ENCODE peak calls at places on chromosomes 11 and 22, in ten cellular contexts. One of them, this sample, is unnamed.

GRCh38 chr11:94845622-94846021 is 77.5 kb downstream of the AMOTL1 start:
- DNase-seq in aorta: no peak
- DNase-seq in activated CD4-positive, alpha-beta T cell treated with anti-CD3 and anti-CD28 coated beads for 24 hours: no peak
- DNase-seq in stimulated activated CD4-positive, alpha-beta T cell treated with anti-CD3 and anti-CD28 coated beads, Interleukin-4, amount 100 ng/mL, for 1 hour: no peak
- DNase-seq in stimulated activated naive CD8-positive, alpha-beta T cell treated with anti-CD3 and anti-CD28 coated beads, Interleukin-15, Interleukin-2, amounts not matched to agents 100 U/mL and 50 U/mL, for 24 hours: no peak
- DNase-seq in foreskin fibroblast: no peak
- DNase-seq in sciatic nerve: no peak
- DNase-seq in NCI-H1105 treated with DMSO at 0.1 percent for 48 hours: peak
- DNase-seq in HFFc6: peak
- DNase-seq in endodermal cell: no peak
- DNase-seq in this sample: no peak

GRCh38 chr22:38461057-38461413 is 6.0 kb upstream of the KCNJ4 start:
- DNase-seq in aorta: no peak
- DNase-seq in stimulated activated CD4-positive, alpha-beta T cell treated with anti-CD3 and anti-CD28 coated beads, Interleukin-4, amount 100 ng/mL, for 1 hour: no peak
- DNase-seq in sciatic nerve: no peak
- DNase-seq in stimulated activated naive CD8-positive, alpha-beta T cell treated with anti-CD3 and anti-CD28 coated beads, Interleukin-15, Interleukin-2, amounts not matched to agents 100 U/mL and 50 U/mL, for 24 hours: no peak
- DNase-seq in foreskin fibroblast: peak
- DNase-seq in NCI-H1105 treated with DMSO at 0.1 percent for 48 hours: no peak
- DNase-seq in HFFc6: no peak
- DNase-seq in activated CD4-positive, alpha-beta T cell treated with anti-CD3 and anti-CD28 coated beads for 24 hours: no peak
- DNase-seq in endodermal cell: no peak
- DNase-seq in this sample: no peak

GRCh38 chr11:69311767-69312385 is 17.9 kb downstream of the MYEOV start:
- DNase-seq in stimulated activated naive CD8-positive, alpha-beta T cell treated with anti-CD3 and anti-CD28 coated beads, Interleukin-15, Interleukin-2, amounts not matched to agents 100 U/mL and 50 U/mL, for 24 hours: peak
- DNase-seq in endodermal cell: no peak
- DNase-seq in HFFc6: no peak
- DNase-seq in stimulated activated CD4-positive, alpha-beta T cell treated with anti-CD3 and anti-CD28 coated beads, Interleukin-4, amount 100 ng/mL, for 1 hour: no peak
- DNase-seq in sciatic nerve: no peak
- DNase-seq in activated CD4-positive, alpha-beta T cell treated with anti-CD3 and anti-CD28 coated beads for 24 hours: no peak
- DNase-seq in NCI-H1105 treated with DMSO at 0.1 percent for 48 hours: peak
- DNase-seq in aorta: no peak
- DNase-seq in foreskin fibroblast: no peak
- DNase-seq in this sample: no peak

GRCh38 chr22:30313527-30314385 is 13.0 kb downstream of the TBC1D10A start:
- DNase-seq in activated CD4-positive, alpha-beta T cell treated with anti-CD3 and anti-CD28 coated beads for 24 hours: no peak
- DNase-seq in stimulated activated CD4-positive, alpha-beta T cell treated with anti-CD3 and anti-CD28 coated beads, Interleukin-4, amount 100 ng/mL, for 1 hour: no peak
- DNase-seq in sciatic nerve: no peak
- DNase-seq in aorta: no peak
- DNase-seq in HFFc6: no peak
- DNase-seq in foreskin fibroblast: no peak
- DNase-seq in stimulated activated naive CD8-positive, alpha-beta T cell treated with anti-CD3 and anti-CD28 coated beads, Interleukin-15, Interleukin-2, amounts not matched to agents 100 U/mL and 50 U/mL, for 24 hours: no peak
- DNase-seq in endodermal cell: no peak
- DNase-seq in NCI-H1105 treated with DMSO at 0.1 percent for 48 hours: no peak
- DNase-seq in this sample: no peak

GRCh38 chr22:45164217-45165123 is 745 bp downstream of the NUP50 start:
- DNase-seq in sciatic nerve: peak
- DNase-seq in aorta: peak
- DNase-seq in HFFc6: no peak
- DNase-seq in stimulated activated naive CD8-positive, alpha-beta T cell treated with anti-CD3 and anti-CD28 coated beads, Interleukin-15, Interleukin-2, amounts not matched to agents 100 U/mL and 50 U/mL, for 24 hours: peak
- DNase-seq in activated CD4-positive, alpha-beta T cell treated with anti-CD3 and anti-CD28 coated beads for 24 hours: no peak
- DNase-seq in stimulated activated CD4-positive, alpha-beta T cell treated with anti-CD3 and anti-CD28 coated beads, Interleukin-4, amount 100 ng/mL, for 1 hour: peak
- DNase-seq in foreskin fibroblast: peak
- DNase-seq in NCI-H1105 treated with DMSO at 0.1 percent for 48 hours: no peak
- DNase-seq in endodermal cell: peak
- DNase-seq in this sample: no peak

GRCh38 chr22:44436656-44437492 is 61.2 kb downstream of the RTL6 start:
- DNase-seq in aorta: no peak
- DNase-seq in HFFc6: no peak
- DNase-seq in stimulated activated naive CD8-positive, alpha-beta T cell treated with anti-CD3 and anti-CD28 coated beads, Interleukin-15, Interleukin-2, amounts not matched to agents 100 U/mL and 50 U/mL, for 24 hours: no peak
- DNase-seq in stimulated activated CD4-positive, alpha-beta T cell treated with anti-CD3 and anti-CD28 coated beads, Interleukin-4, amount 100 ng/mL, for 1 hour: no peak
- DNase-seq in activated CD4-positive, alpha-beta T cell treated with anti-CD3 and anti-CD28 coated beads for 24 hours: no peak
- DNase-seq in foreskin fibroblast: no peak
- DNase-seq in NCI-H1105 treated with DMSO at 0.1 percent for 48 hours: no peak
- DNase-seq in endodermal cell: peak
- DNase-seq in sciatic nerve: peak
- DNase-seq in this sample: no peak

GRCh38 chr11:72249961-72250360 is 6.0 kb upstream of the PHOX2A start:
- DNase-seq in endodermal cell: no peak
- DNase-seq in stimulated activated naive CD8-positive, alpha-beta T cell treated with anti-CD3 and anti-CD28 coated beads, Interleukin-15, Interleukin-2, amounts not matched to agents 100 U/mL and 50 U/mL, for 24 hours: no peak
- DNase-seq in activated CD4-positive, alpha-beta T cell treated with anti-CD3 and anti-CD28 coated beads for 24 hours: no peak
- DNase-seq in sciatic nerve: no peak
- DNase-seq in aorta: no peak
- DNase-seq in foreskin fibroblast: no peak
- DNase-seq in HFFc6: no peak
- DNase-seq in NCI-H1105 treated with DMSO at 0.1 percent for 48 hours: no peak
- DNase-seq in stimulated activated CD4-positive, alpha-beta T cell treated with anti-CD3 and anti-CD28 coated beads, Interleukin-4, amount 100 ng/mL, for 1 hour: no peak
- DNase-seq in this sample: no peak

GRCh38 chr22:32649515-32650200 is 151.8 kb upstream of the TIMP3 start:
- DNase-seq in sciatic nerve: no peak
- DNase-seq in activated CD4-positive, alpha-beta T cell treated with anti-CD3 and anti-CD28 coated beads for 24 hours: no peak
- DNase-seq in NCI-H1105 treated with DMSO at 0.1 percent for 48 hours: no peak
- DNase-seq in stimulated activated CD4-positive, alpha-beta T cell treated with anti-CD3 and anti-CD28 coated beads, Interleukin-4, amount 100 ng/mL, for 1 hour: no peak
- DNase-seq in foreskin fibroblast: peak
- DNase-seq in aorta: no peak
- DNase-seq in endodermal cell: no peak
- DNase-seq in stimulated activated naive CD8-positive, alpha-beta T cell treated with anti-CD3 and anti-CD28 coated beads, Interleukin-15, Interleukin-2, amounts not matched to agents 100 U/mL and 50 U/mL, for 24 hours: peak
- DNase-seq in HFFc6: peak
- DNase-seq in this sample: no peak

GRCh38 chr11:2382927-2383822 is 6.1 kb downstream of the CD81 start:
- DNase-seq in sciatic nerve: no peak
- DNase-seq in stimulated activated CD4-positive, alpha-beta T cell treated with anti-CD3 and anti-CD28 coated beads, Interleukin-4, amount 100 ng/mL, for 1 hour: no peak
- DNase-seq in foreskin fibroblast: peak
- DNase-seq in aorta: no peak
- DNase-seq in activated CD4-positive, alpha-beta T cell treated with anti-CD3 and anti-CD28 coated beads for 24 hours: no peak
- DNase-seq in endodermal cell: peak
- DNase-seq in HFFc6: peak
- DNase-seq in stimulated activated naive CD8-positive, alpha-beta T cell treated with anti-CD3 and anti-CD28 coated beads, Interleukin-15, Interleukin-2, amounts not matched to agents 100 U/mL and 50 U/mL, for 24 hours: no peak
- DNase-seq in NCI-H1105 treated with DMSO at 0.1 percent for 48 hours: no peak
- DNase-seq in this sample: peak

GRCh38 chr22:44658371-44658953 is 43.5 kb upstream of the PRR5 start:
- DNase-seq in NCI-H1105 treated with DMSO at 0.1 percent for 48 hours: no peak
- DNase-seq in aorta: peak
- DNase-seq in stimulated activated CD4-positive, alpha-beta T cell treated with anti-CD3 and anti-CD28 coated beads, Interleukin-4, amount 100 ng/mL, for 1 hour: no peak
- DNase-seq in stimulated activated naive CD8-positive, alpha-beta T cell treated with anti-CD3 and anti-CD28 coated beads, Interleukin-15, Interleukin-2, amounts not matched to agents 100 U/mL and 50 U/mL, for 24 hours: no peak
- DNase-seq in endodermal cell: peak
- DNase-seq in foreskin fibroblast: peak
- DNase-seq in HFFc6: no peak
- DNase-seq in sciatic nerve: peak
- DNase-seq in activated CD4-positive, alpha-beta T cell treated with anti-CD3 and anti-CD28 coated beads for 24 hours: no peak
- DNase-seq in this sample: no peak

GRCh38 chr11:129728571-129728970 is 87.1 kb upstream of the TMEM45B start:
- DNase-seq in sciatic nerve: no peak
- DNase-seq in NCI-H1105 treated with DMSO at 0.1 percent for 48 hours: peak
- DNase-seq in stimulated activated naive CD8-positive, alpha-beta T cell treated with anti-CD3 and anti-CD28 coated beads, Interleukin-15, Interleukin-2, amounts not matched to agents 100 U/mL and 50 U/mL, for 24 hours: no peak
- DNase-seq in HFFc6: no peak
- DNase-seq in foreskin fibroblast: no peak
- DNase-seq in activated CD4-positive, alpha-beta T cell treated with anti-CD3 and anti-CD28 coated beads for 24 hours: no peak
- DNase-seq in aorta: no peak
- DNase-seq in stimulated activated CD4-positive, alpha-beta T cell treated with anti-CD3 and anti-CD28 coated beads, Interleukin-4, amount 100 ng/mL, for 1 hour: no peak
- DNase-seq in endodermal cell: no peak
- DNase-seq in this sample: no peak

GRCh38 chr22:17777005-17777716 is 2.9 kb upstream of the BID start:
- DNase-seq in sciatic nerve: no peak
- DNase-seq in foreskin fibroblast: no peak
- DNase-seq in HFFc6: no peak
- DNase-seq in aorta: no peak
- DNase-seq in stimulated activated CD4-positive, alpha-beta T cell treated with anti-CD3 and anti-CD28 coated beads, Interleukin-4, amount 100 ng/mL, for 1 hour: peak
- DNase-seq in stimulated activated naive CD8-positive, alpha-beta T cell treated with anti-CD3 and anti-CD28 coated beads, Interleukin-15, Interleukin-2, amounts not matched to agents 100 U/mL and 50 U/mL, for 24 hours: peak
- DNase-seq in NCI-H1105 treated with DMSO at 0.1 percent for 48 hours: no peak
- DNase-seq in activated CD4-positive, alpha-beta T cell treated with anti-CD3 and anti-CD28 coated beads for 24 hours: no peak
- DNase-seq in endodermal cell: no peak
- DNase-seq in this sample: no peak

GRCh38 chr22:19810381-19811141 is 44.1 kb downstream of the GNB1L start:
- DNase-seq in NCI-H1105 treated with DMSO at 0.1 percent for 48 hours: no peak
- DNase-seq in sciatic nerve: peak
- DNase-seq in activated CD4-positive, alpha-beta T cell treated with anti-CD3 and anti-CD28 coated beads for 24 hours: no peak
- DNase-seq in HFFc6: no peak
- DNase-seq in endodermal cell: peak
- DNase-seq in stimulated activated CD4-positive, alpha-beta T cell treated with anti-CD3 and anti-CD28 coated beads, Interleukin-4, amount 100 ng/mL, for 1 hour: no peak
- DNase-seq in foreskin fibroblast: no peak
- DNase-seq in stimulated activated naive CD8-positive, alpha-beta T cell treated with anti-CD3 and anti-CD28 coated beads, Interleukin-15, Interleukin-2, amounts not matched to agents 100 U/mL and 50 U/mL, for 24 hours: no peak
- DNase-seq in aorta: peak
- DNase-seq in this sample: peak

GRCh38 chr11:29282088-29282487 is 734.7 kb downstream of the KCNA4 start:
- DNase-seq in stimulated activated naive CD8-positive, alpha-beta T cell treated with anti-CD3 and anti-CD28 coated beads, Interleukin-15, Interleukin-2, amounts not matched to agents 100 U/mL and 50 U/mL, for 24 hours: no peak
- DNase-seq in foreskin fibroblast: peak
- DNase-seq in sciatic nerve: no peak
- DNase-seq in aorta: no peak
- DNase-seq in endodermal cell: no peak
- DNase-seq in NCI-H1105 treated with DMSO at 0.1 percent for 48 hours: no peak
- DNase-seq in HFFc6: peak
- DNase-seq in activated CD4-positive, alpha-beta T cell treated with anti-CD3 and anti-CD28 coated beads for 24 hours: no peak
- DNase-seq in stimulated activated CD4-positive, alpha-beta T cell treated with anti-CD3 and anti-CD28 coated beads, Interleukin-4, amount 100 ng/mL, for 1 hour: no peak
- DNase-seq in this sample: peak

GRCh38 chr11:46279393-46280099 is 2.1 kb downstream of the CREB3L1 start:
- DNase-seq in foreskin fibroblast: peak
- DNase-seq in activated CD4-positive, alpha-beta T cell treated with anti-CD3 and anti-CD28 coated beads for 24 hours: no peak
- DNase-seq in aorta: peak
- DNase-seq in stimulated activated naive CD8-positive, alpha-beta T cell treated with anti-CD3 and anti-CD28 coated beads, Interleukin-15, Interleukin-2, amounts not matched to agents 100 U/mL and 50 U/mL, for 24 hours: no peak
- DNase-seq in NCI-H1105 treated with DMSO at 0.1 percent for 48 hours: peak
- DNase-seq in HFFc6: peak
- DNase-seq in endodermal cell: no peak
- DNase-seq in sciatic nerve: no peak
- DNase-seq in stimulated activated CD4-positive, alpha-beta T cell treated with anti-CD3 and anti-CD28 coated beads, Interleukin-4, amount 100 ng/mL, for 1 hour: no peak
- DNase-seq in this sample: peak

GRCh38 chr11:65557280-65558001 is 718 bp downstream of the LTBP3 start:
- DNase-seq in stimulated activated naive CD8-positive, alpha-beta T cell treated with anti-CD3 and anti-CD28 coated beads, Interleukin-15, Interleukin-2, amounts not matched to agents 100 U/mL and 50 U/mL, for 24 hours: no peak
- DNase-seq in aorta: no peak
- DNase-seq in sciatic nerve: peak
- DNase-seq in HFFc6: no peak
- DNase-seq in foreskin fibroblast: peak
- DNase-seq in activated CD4-positive, alpha-beta T cell treated with anti-CD3 and anti-CD28 coated beads for 24 hours: no peak
- DNase-seq in endodermal cell: peak
- DNase-seq in stimulated activated CD4-positive, alpha-beta T cell treated with anti-CD3 and anti-CD28 coated beads, Interleukin-4, amount 100 ng/mL, for 1 hour: peak
- DNase-seq in NCI-H1105 treated with DMSO at 0.1 percent for 48 hours: no peak
- DNase-seq in this sample: no peak

GRCh38 chr11:45751430-45751829 is 53.5 kb upstream of the SLC35C1 start:
- DNase-seq in stimulated activated naive CD8-positive, alpha-beta T cell treated with anti-CD3 and anti-CD28 coated beads, Interleukin-15, Interleukin-2, amounts not matched to agents 100 U/mL and 50 U/mL, for 24 hours: no peak
- DNase-seq in NCI-H1105 treated with DMSO at 0.1 percent for 48 hours: no peak
- DNase-seq in sciatic nerve: no peak
- DNase-seq in foreskin fibroblast: no peak
- DNase-seq in activated CD4-positive, alpha-beta T cell treated with anti-CD3 and anti-CD28 coated beads for 24 hours: no peak
- DNase-seq in stimulated activated CD4-positive, alpha-beta T cell treated with anti-CD3 and anti-CD28 coated beads, Interleukin-4, amount 100 ng/mL, for 1 hour: no peak
- DNase-seq in HFFc6: no peak
- DNase-seq in endodermal cell: no peak
- DNase-seq in aorta: no peak
- DNase-seq in this sample: no peak

GRCh38 chr11:67204837-67205236 is 61.4 kb upstream of the GRK2 start:
- DNase-seq in NCI-H1105 treated with DMSO at 0.1 percent for 48 hours: no peak
- DNase-seq in aorta: no peak
- DNase-seq in sciatic nerve: no peak
- DNase-seq in stimulated activated naive CD8-positive, alpha-beta T cell treated with anti-CD3 and anti-CD28 coated beads, Interleukin-15, Interleukin-2, amounts not matched to agents 100 U/mL and 50 U/mL, for 24 hours: no peak
- DNase-seq in activated CD4-positive, alpha-beta T cell treated with anti-CD3 and anti-CD28 coated beads for 24 hours: no peak
- DNase-seq in HFFc6: no peak
- DNase-seq in foreskin fibroblast: no peak
- DNase-seq in endodermal cell: no peak
- DNase-seq in stimulated activated CD4-positive, alpha-beta T cell treated with anti-CD3 and anti-CD28 coated beads, Interleukin-4, amount 100 ng/mL, for 1 hour: no peak
- DNase-seq in this sample: no peak

This sample was measured in adrenal gland.